ENCODE peak calls at places on chromosomes 13 and 19, in five cellular contexts. F is lower lobe of right lung, A is BJ, X is AG08396, V is activated gamma-delta T cell. O is an unnamed sample.

GRCh38 chr13:51541809-51542258 is 42.4 kb upstream of the WDFY2 start:
- DNase-seq in F (no peak), A (no peak), X (no peak), V (no peak), O (no peak)

GRCh38 chr13:51895906-51896888 is 34.4 kb downstream of the CCDC70 start:
- DNase-seq in F (peak; percentile 54), A (peak; percentile 1), X (peak; percentile 76), V (no peak), O (peak; percentile 64)

GRCh38 chr13:106034201-106034600 is 501.3 kb downstream of the EFNB2 start:
- DNase-seq in F (no peak), A (no peak), X (no peak), V (no peak), O (peak; percentile 16)

GRCh38 chr13:26964278-26965057 is 203.9 kb upstream of the GPR12 start:
- DNase-seq in F (no peak), A (no peak), X (no peak), V (no peak), O (peak; percentile 43)

GRCh38 chr13:107678075-107678689 is 537.2 kb downstream of the LIG4 start:
- DNase-seq in F (no peak), A (no peak), X (peak; percentile 14), V (no peak), O (peak; percentile 6)

GRCh38 chr19:33110201-33110910 is 21.6 kb upstream of the WDR88 start:
- DNase-seq in F (no peak), A (no peak), X (no peak), V (no peak), O (no peak)

GRCh38 chr19:8468761-8469458 is 24.1 kb downstream of the HNRNPM start:
- DNase-seq in F (no peak), A (no peak), X (no peak), V (no peak), O (no peak)

GRCh38 chr19:18017275-18018083 is 9.5 kb downstream of the ARRDC2 start:
- DNase-seq in F (no peak), A (no peak), X (no peak), V (no peak), O (no peak)

GRCh38 chr13:75633285-75633684 is 2.8 kb upstream of the LMO7 start:
- DNase-seq in F (no peak), A (peak; percentile 93), X (peak; percentile 58), V (no peak), O (peak; percentile 92)

GRCh38 chr19:4206818-4207484 is 22.4 kb upstream of the EBI3 start:
- DNase-seq in F (no peak), A (no peak), X (peak; percentile 60), V (no peak), O (peak; percentile 63)